ENCODE peak calls at places on chromosomes 4 and X, in six cellular contexts. Z, E, C, L, A and F are unnamed samples.

GRCh38 chrX:11438767-11439166 is 145.6 kb downstream of the AMELX start:
- DNase-seq in C (no peak), L (no peak), E (peak; percentile 30), A (no peak), Z (no peak), F (no peak)

GRCh38 chr4:52824603-52825310 is 37.4 kb upstream of the RASL11B start:
- DNase-seq in A (peak; percentile 61), L (no peak), Z (no peak), E (peak; percentile 46), C (peak; percentile 84), F (no peak)

GRCh38 chr4:125423124-125423523 is 108.4 kb downstream of the FAT4 start:
- DNase-seq in A (no peak), Z (no peak), E (no peak), L (no peak), C (no peak), F (no peak)

GRCh38 chrX:1202251-1202650 is 10.2 kb downstream of the CRLF2 start:
- DNase-seq in Z (no peak), C (no peak), A (no peak), L (no peak), E (no peak), F (no peak)

GRCh38 chr4:56649445-56650258 is 31.4 kb downstream of the HOPX start:
- DNase-seq in E (no peak), Z (no peak), A (no peak), C (no peak), L (no peak), F (no peak)

GRCh38 chr4:35939746-35940145 is 304.6 kb downstream of the ARAP2 start:
- DNase-seq in L (no peak), C (no peak), A (no peak), E (no peak), Z (no peak), F (no peak)

GRCh38 chr4:173208420-173208819 is 39.8 kb downstream of the GALNT7 start:
- DNase-seq in A (no peak), L (no peak), Z (no peak), C (no peak), E (no peak), F (no peak)

GRCh38 chrX:154714925-154715324 is 36.0 kb downstream of the GAB3 start:
- DNase-seq in L (no peak), Z (no peak), C (peak; percentile 10), E (no peak), A (peak; percentile 52), F (no peak)

GRCh38 chr4:126899382-126899801 is 733.4 kb upstream of the INTU start:
- DNase-seq in E (peak; percentile 66), L (no peak), C (peak; percentile 18), A (no peak), Z (no peak), F (no peak)

GRCh38 chrX:113644426-113644825 is 803.8 kb upstream of the AMOT start:
- DNase-seq in A (no peak), E (peak; percentile 55), Z (no peak), L (no peak), C (no peak), F (no peak)

GRCh38 chr4:180913750-180914149 is 1329.5 kb upstream of the TENM3 start:
- DNase-seq in E (peak; percentile 82), Z (no peak), A (no peak), C (peak; percentile 89), L (no peak), F (peak; percentile 87)

GRCh38 chrX:121851033-121851432 is 803.6 kb downstream of the GLUD2 start:
- DNase-seq in A (no peak), L (no peak), E (no peak), C (no peak), Z (no peak), F (no peak)

GRCh38 chr4:75892508-75892907 is 9.7 kb downstream of the PPEF2 start:
- DNase-seq in Z (no peak), E (no peak), C (no peak), L (no peak), A (no peak), F (no peak)

GRCh38 chr4:187302456-187302855 is 578.8 kb upstream of the FAT1 start:
- DNase-seq in Z (no peak), C (no peak), L (no peak), E (peak; percentile 45), A (peak; percentile 4), F (peak; percentile 46)

GRCh38 chr4:4417886-4418285 is 31.0 kb downstream of the NSG1 start:
- DNase-seq in E (no peak), A (no peak), C (no peak), L (no peak), Z (no peak), F (no peak)

GRCh38 chr4:159075531-159075932 is 27.3 kb upstream of the RAPGEF2 start:
- DNase-seq in A (no peak), C (no peak), L (no peak), E (no peak), Z (no peak), F (peak; percentile 16)

GRCh38 chr4:47704693-47705325 is 133.1 kb downstream of the CORIN start:
- DNase-seq in L (no peak), Z (no peak), A (peak; percentile 21), E (no peak), C (peak; percentile 26), F (no peak)

GRCh38 chr4:30754021-30754420 is 33.9 kb downstream of the PCDH7 start:
- DNase-seq in L (no peak), Z (no peak), C (peak; percentile 13), E (no peak), A (no peak), F (no peak)

GRCh38 chrX:10457092-10457491 is 163.3 kb downstream of the MID1 start:
- DNase-seq in L (no peak), A (no peak), C (no peak), Z (no peak), E (no peak), F (no peak)

GRCh38 chr4:2837904-2838496 is 5.6 kb upstream of the ADD1 start:
- DNase-seq in A (no peak), L (no peak), E (no peak), C (no peak), Z (no peak), F (no peak)

GRCh38 chr4:168604496-168605373 is 107.9 kb downstream of the PALLD start:
- DNase-seq in C (peak; percentile 86), Z (no peak), E (no peak), L (no peak), A (no peak), F (peak; percentile 76)

GRCh38 chrX:120559799-120560198 is 963 bp downstream of the CUL4B start:
- DNase-seq in E (no peak), L (no peak), A (peak; percentile 33), C (no peak), Z (no peak), F (no peak)

GRCh38 chrX:107228486-107228819 is 22.0 kb downstream of the DNAAF6 start:
- DNase-seq in Z (no peak), A (no peak), L (no peak), C (no peak), E (no peak), F (no peak)

GRCh38 chrX:65644621-65645287 is 22.7 kb upstream of the MSN start:
- DNase-seq in E (peak; percentile 41), C (peak; percentile 16), Z (no peak), L (no peak), A (no peak), F (peak; percentile 46)

GRCh38 chrX:140764401-140764919 is 54.9 kb downstream of the LINC00632 start:
- DNase-seq in Z (no peak), A (peak; percentile 16), E (no peak), C (no peak), L (no peak), F (no peak)